ENCODE peak calls at places on chromosomes 4 and X, in ten cellular contexts. P, D, H, K, B, M, I, U, J and Q are unnamed samples.

GRCh38 chr4:175386776-175387507 is 425.1 kb downstream of the GPM6A start:
- DNase-seq in P (no peak), D (no peak), H (no peak), K (no peak), B (no peak), M (no peak), I (no peak), U (no peak), J (no peak), Q (no peak)

GRCh38 chr4:31655328-31655727 is 935.2 kb downstream of the PCDH7 start:
- DNase-seq in P (no peak), D (no peak), H (no peak), K (peak), B (no peak), M (no peak), I (no peak), U (peak), J (peak), Q (no peak)

GRCh38 chr4:162010362-162010761 is 153.4 kb downstream of the FSTL5 start:
- DNase-seq in P (no peak), D (no peak), H (no peak), K (no peak), B (no peak), M (no peak), I (no peak), U (no peak), J (peak), Q (no peak)

GRCh38 chr4:108272566-108272965 is 103.8 kb upstream of the LEF1 start:
- DNase-seq in P (no peak), D (no peak), H (no peak), K (peak), B (no peak), M (no peak), I (no peak), U (no peak), J (peak), Q (no peak)

GRCh38 chr4:139599594-139600374 is 43.8 kb upstream of the SETD7 start:
- DNase-seq in P (no peak), D (no peak), H (no peak), K (peak), B (no peak), M (no peak), I (no peak), U (no peak), J (peak), Q (no peak)

GRCh38 chr4:78038704-78039103 is 18.4 kb upstream of the FRAS1 start:
- DNase-seq in P (no peak), D (no peak), H (no peak), K (no peak), B (no peak), M (no peak), I (no peak), U (no peak), J (no peak), Q (no peak)

GRCh38 chr4:9894604-9895361 is 113.3 kb downstream of the DRD5 start:
- DNase-seq in P (no peak), D (no peak), H (no peak), K (no peak), B (no peak), M (no peak), I (no peak), U (no peak), J (no peak), Q (no peak)

GRCh38 chr4:41216294-41217019 is 2.1 kb upstream of the APBB2 start:
- DNase-seq in P (peak), D (no peak), H (peak), K (peak), B (peak), M (peak), I (peak), U (peak), J (peak), Q (peak)

GRCh38 chrX:118773782-118774181 is 46.4 kb downstream of the IL13RA1 start:
- DNase-seq in P (no peak), D (no peak), H (no peak), K (no peak), B (no peak), M (no peak), I (no peak), U (no peak), J (peak), Q (no peak)

GRCh38 chr4:185304944-185305690 is 90.6 kb downstream of the LRP2BP start:
- DNase-seq in P (peak), D (no peak), H (no peak), K (peak), B (peak), M (peak), I (no peak), U (peak), J (peak), Q (peak)

GRCh38 chr4:143241892-143242291 is 57.2 kb downstream of the USP38 start:
- DNase-seq in P (no peak), D (no peak), H (no peak), K (peak), B (no peak), M (no peak), I (no peak), U (no peak), J (peak), Q (no peak)

GRCh38 chrX:149984411-149984810 is 46.1 kb upstream of the EOLA2 start:
- DNase-seq in P (no peak), D (no peak), H (no peak), K (no peak), B (no peak), M (no peak), I (no peak), U (no peak), J (no peak), Q (no peak)

GRCh38 chr4:95556460-95556859 is 7.7 kb upstream of the UNC5C start:
- DNase-seq in P (no peak), D (no peak), H (no peak), K (no peak), B (no peak), M (no peak), I (no peak), U (no peak), J (peak), Q (no peak)

GRCh38 chr4:41678951-41679350 is 69.6 kb downstream of the PHOX2B start:
- DNase-seq in P (no peak), D (no peak), H (no peak), K (no peak), B (no peak), M (no peak), I (no peak), U (no peak), J (no peak), Q (no peak)

GRCh38 chr4:48375651-48376291 is 34.4 kb downstream of the SLAIN2 start:
- DNase-seq in P (no peak), D (peak), H (no peak), K (peak), B (peak), M (no peak), I (no peak), U (peak), J (peak), Q (no peak)

GRCh38 chr4:172892300-172892699 is 276.3 kb upstream of the GALNT7 start:
- DNase-seq in P (no peak), D (no peak), H (no peak), K (peak), B (peak), M (no peak), I (no peak), U (peak), J (peak), Q (no peak)

GRCh38 chrX:131633285-131633917 is 89.5 kb downstream of the OR13H1 start:
- DNase-seq in P (peak), D (peak), H (no peak), K (peak), B (peak), M (peak), I (peak), U (peak), J (peak), Q (peak)

GRCh38 chrX:17412692-17413091 is 37.7 kb downstream of the NHS start:
- DNase-seq in P (no peak), D (peak), H (no peak), K (peak), B (peak), M (no peak), I (no peak), U (no peak), J (peak), Q (no peak)

GRCh38 chrX:40759374-40759773 is 24.0 kb upstream of the MED14 start:
- DNase-seq in P (no peak), D (no peak), H (no peak), K (no peak), B (no peak), M (no peak), I (no peak), U (no peak), J (no peak), Q (no peak)

GRCh38 chr4:175280153-175280552 is 362.0 kb downstream of the ADAM29 start:
- DNase-seq in P (no peak), D (no peak), H (no peak), K (no peak), B (no peak), M (no peak), I (no peak), U (no peak), J (no peak), Q (no peak)

GRCh38 chr4:169270810-169271691 is at the start of gene SH3RF1:
- DNase-seq in P (peak), D (no peak), H (peak), K (peak), B (no peak), M (peak), I (peak), U (peak), J (peak), Q (peak)
- TF ChIP-seq CTCF in P (no peak), D (peak), H (peak), K (peak), B (peak), M (no peak), I (peak), U (peak), J (no peak), Q (peak)

GRCh38 chr4:153543351-153543750 is 77.2 kb downstream of the TMEM131L start:
- DNase-seq in P (no peak), D (no peak), H (no peak), K (no peak), B (no peak), M (no peak), I (no peak), U (no peak), J (no peak), Q (no peak)

GRCh38 chr4:153542131-153542530 is 76.0 kb downstream of the TMEM131L start:
- DNase-seq in P (no peak), D (no peak), H (no peak), K (no peak), B (no peak), M (no peak), I (no peak), U (no peak), J (no peak), Q (no peak)

GRCh38 chr4:153545822-153546221 is 79.7 kb downstream of the TMEM131L start:
- DNase-seq in P (no peak), D (no peak), H (no peak), K (no peak), B (no peak), M (no peak), I (no peak), U (no peak), J (no peak), Q (no peak)

GRCh38 chr4:153541426-153542096 is 75.4 kb downstream of the TMEM131L start:
- DNase-seq in P (peak), D (peak), H (no peak), K (peak), B (peak), M (no peak), I (no peak), U (no peak), J (peak), Q (no peak)

DNA sequence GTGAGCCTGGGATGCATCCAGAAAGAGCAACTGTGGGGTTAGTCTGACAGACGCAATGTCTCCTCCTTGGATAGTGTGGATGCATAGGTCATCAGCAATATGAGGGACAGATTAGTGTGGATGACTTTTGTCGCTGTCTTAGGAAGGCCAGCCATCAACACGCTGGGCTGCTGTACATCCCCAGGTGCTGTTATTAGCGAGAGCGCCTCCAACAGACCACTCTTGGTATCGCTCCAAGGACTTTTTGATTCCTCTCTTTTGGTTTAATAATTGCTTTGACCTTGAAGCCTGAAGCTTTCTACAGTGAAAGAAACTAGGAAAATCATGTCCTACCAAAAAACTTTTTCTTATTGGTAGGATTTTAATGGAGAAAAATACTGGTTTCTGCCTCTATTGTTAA is 76.7 kb downstream of the TMEM131L start:
- DNase-seq in P (peak), D (no peak), H (no peak), K (no peak), B (no peak), M (no peak), I (no peak), U (no peak), J (no peak), Q (no peak)
- TF ChIP-seq CTCF in P (peak), D (no peak), H (no peak), K (no peak), B (no peak), M (no peak), I (no peak), U (peak), J (no peak), Q (no peak)

GRCh38 chr4:87410669-87411068 is 11.7 kb upstream of the NUDT9 start:
- DNase-seq in P (no peak), D (no peak), H (no peak), K (peak), B (no peak), M (no peak), I (no peak), U (no peak), J (no peak), Q (no peak)

GRCh38 chr4:87409420-87409939 is 12.9 kb upstream of the NUDT9 start:
- DNase-seq in P (no peak), D (no peak), H (no peak), K (no peak), B (no peak), M (no peak), I (no peak), U (no peak), J (no peak), Q (no peak)

GRCh38 chr4:87414806-87415205 is 7.6 kb upstream of the NUDT9 start:
- DNase-seq in P (no peak), D (no peak), H (no peak), K (no peak), B (no peak), M (no peak), I (no peak), U (no peak), J (no peak), Q (no peak)

GRCh38 chr4:87406462-87406861 is 15.5 kb upstream of the HSD17B11 start:
- DNase-seq in P (peak), D (no peak), H (no peak), K (no peak), B (no peak), M (no peak), I (no peak), U (peak), J (no peak), Q (no peak)

DNA sequence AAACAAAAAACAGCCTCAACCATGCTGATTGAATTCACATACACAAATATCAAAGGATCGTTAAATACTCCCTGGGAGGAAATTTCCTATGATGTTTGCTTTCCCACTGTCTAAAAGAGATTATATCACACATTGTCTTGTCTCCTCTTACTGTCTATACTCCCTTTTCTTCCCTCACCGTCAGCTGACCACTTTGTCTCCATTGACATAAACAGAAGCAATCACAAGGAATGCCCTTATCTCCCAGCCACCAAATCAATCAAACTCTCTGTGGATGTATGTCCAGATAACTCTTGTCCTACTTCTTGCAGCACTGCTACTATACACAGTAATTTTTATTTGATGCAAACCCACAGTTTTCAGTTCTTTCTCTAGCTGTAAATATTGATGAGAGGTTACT is 12.2 kb upstream of the NUDT9 start:
- DNase-seq in P (no peak), D (no peak), H (no peak), K (peak), B (no peak), M (no peak), I (no peak), U (no peak), J (no peak), Q (no peak)
- TF ChIP-seq CTCF in P (no peak), D (no peak), H (no peak), K (no peak), B (no peak), M (no peak), I (no peak), U (no peak), J (no peak), Q (no peak)

GRCh38 chr4:73919691-73920090 is 50.5 kb downstream of the CXCL1 start:
- DNase-seq in P (no peak), D (no peak), H (no peak), K (peak), B (no peak), M (no peak), I (no peak), U (no peak), J (no peak), Q (no peak)

GRCh38 chr4:73923631-73923937 is 54.4 kb downstream of the CXCL1 start:
- DNase-seq in P (no peak), D (no peak), H (no peak), K (no peak), B (no peak), M (no peak), I (no peak), U (no peak), J (no peak), Q (no peak)

GRCh38 chr4:73922766-73923630 is 53.8 kb downstream of the CXCL1 start:
- DNase-seq in P (peak), D (no peak), H (no peak), K (peak), B (no peak), M (no peak), I (no peak), U (peak), J (peak), Q (no peak)

GRCh38 chr4:73918058-73918457 is 48.9 kb downstream of the CXCL1 start:
- DNase-seq in P (no peak), D (peak), H (no peak), K (no peak), B (no peak), M (no peak), I (no peak), U (no peak), J (no peak), Q (no peak)

DNA sequence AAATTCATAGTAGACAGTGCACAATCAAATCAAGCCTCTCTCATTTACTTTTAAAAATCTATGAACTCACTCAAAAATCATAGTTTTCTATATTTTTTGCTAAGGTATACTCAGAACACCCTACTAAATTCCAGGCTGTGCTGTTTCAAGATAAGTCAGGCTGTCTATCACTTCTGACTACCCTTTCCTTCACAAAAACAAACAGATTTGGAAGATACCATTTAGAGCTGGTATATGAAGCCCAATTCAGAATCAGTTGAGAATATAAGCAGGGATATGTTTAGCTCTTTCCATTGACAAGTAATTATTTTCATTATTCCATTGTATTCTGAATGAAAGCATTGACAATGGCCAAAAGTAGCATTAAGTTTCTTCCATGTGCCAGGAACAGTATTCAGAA is 53.1 kb downstream of the CXCL1 start:
- DNase-seq in P (no peak), D (no peak), H (no peak), K (no peak), B (no peak), M (no peak), I (no peak), U (no peak), J (no peak), Q (no peak)
- TF ChIP-seq CTCF in P (no peak), D (no peak), H (no peak), K (no peak), B (no peak), M (no peak), I (no peak), U (no peak), J (no peak), Q (no peak)

GRCh38 chrX:13898084-13898483 is 81.2 kb upstream of the GPM6B start:
- DNase-seq in P (peak), D (no peak), H (no peak), K (peak), B (peak), M (peak), I (no peak), U (peak), J (peak), Q (peak)
- TF ChIP-seq CTCF in P (no peak), D (no peak), H (no peak), K (peak), B (no peak), M (peak), I (peak), U (peak), J (no peak), Q (peak)

GRCh38 chr4:145531193-145531592 is 49.5 kb downstream of the SMAD1 start:
- DNase-seq in P (no peak), D (no peak), H (peak), K (no peak), B (no peak), M (peak), I (no peak), U (no peak), J (no peak), Q (no peak)
- TF ChIP-seq CTCF in P (no peak), D (no peak), H (no peak), K (no peak), B (no peak), M (no peak), I (no peak), U (no peak), J (no peak), Q (no peak)

GRCh38 chrX:68186552-68187262 is 246.6 kb downstream of the OPHN1 start:
- DNase-seq in P (no peak), D (no peak), H (no peak), K (peak), B (no peak), M (no peak), I (no peak), U (no peak), J (no peak), Q (no peak)

GRCh38 chrX:68179355-68179754 is 253.9 kb downstream of the OPHN1 start:
- DNase-seq in P (no peak), D (no peak), H (no peak), K (no peak), B (no peak), M (no peak), I (no peak), U (no peak), J (no peak), Q (no peak)

GRCh38 chrX:68185161-68185560 is 248.1 kb downstream of the OPHN1 start:
- DNase-seq in P (no peak), D (no peak), H (no peak), K (no peak), B (no peak), M (no peak), I (no peak), U (no peak), J (no peak), Q (no peak)

GRCh38 chrX:68180501-68181061 is 252.7 kb downstream of the OPHN1 start:
- DNase-seq in P (no peak), D (no peak), H (no peak), K (no peak), B (no peak), M (no peak), I (no peak), U (no peak), J (no peak), Q (no peak)

DNA sequence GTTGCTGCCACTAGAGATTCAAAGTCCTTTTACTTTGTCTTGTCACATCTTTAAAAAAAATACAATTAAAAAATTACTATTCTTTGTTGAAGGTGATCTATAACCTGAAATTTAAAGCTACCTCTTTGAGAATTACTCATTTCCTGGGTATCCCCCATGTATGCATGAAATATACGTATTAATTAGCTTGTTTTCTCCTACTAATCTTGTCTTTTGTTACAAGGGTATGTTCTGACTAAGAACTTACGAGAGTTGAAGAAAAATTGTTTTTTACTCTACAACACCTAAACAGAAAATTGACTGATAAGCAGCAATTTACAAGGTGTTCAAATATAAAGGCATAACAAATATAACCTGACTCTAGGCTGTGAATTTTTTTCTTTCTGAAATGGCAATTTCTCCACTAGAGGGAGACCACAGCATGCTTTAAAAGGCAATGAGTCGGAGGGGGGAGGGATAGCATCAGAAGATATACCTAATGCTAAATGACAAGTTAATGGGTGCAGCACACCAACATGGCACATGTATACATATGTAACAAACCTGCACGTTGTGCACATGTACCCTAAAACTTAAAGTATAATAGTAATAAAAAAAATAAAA is 249.6 kb downstream of the OPHN1 start:
- DNase-seq in P (no peak), D (no peak), H (no peak), K (peak), B (no peak), M (no peak), I (peak), U (peak), J (peak), Q (no peak)
- TF ChIP-seq CTCF in P (peak), D (peak), H (no peak), K (peak), B (peak), M (peak), I (peak), U (peak), J (peak), Q (peak)